ENCODE peak calls at places on chromosome X, in eight cellular contexts. C is HFF-Myc; I is AG04450; R is fibroblast of the aortic adventitia; G is progenitor cell of endocrine pancreas; S is right atrium auricular region; D is CD8-positive, alpha-beta T cell; P is lower leg skin. Y is an unnamed sample.
A peak's percentile ranks its signal among the peaks of the same experiment; 100 is the strongest.

GRCh38 chrX:67604979-67605703 is 61.3 kb downstream of the AR start:
- DNase-seq in G (no peak), R (peak; percentile 91), P (no peak), D (no peak), S (no peak), C (peak; percentile 84), I (peak; percentile 72), Y (no peak)

GRCh38 chrX:112808007-112808406 is 32.6 kb downstream of the AMOT start:
- DNase-seq in S (no peak), P (no peak), D (no peak), C (no peak), R (no peak), G (no peak), I (no peak), Y (no peak)

GRCh38 chrX:40175416-40176255 is 77.9 kb upstream of the BCOR start:
- DNase-seq in D (peak; percentile 70), C (no peak), R (no peak), G (no peak), I (no peak), S (peak; percentile 78), P (peak; percentile 65), Y (no peak)

GRCh38 chrX:2676794-2677675 is 14.1 kb upstream of the CD99 start:
- DNase-seq in C (no peak), G (no peak), I (no peak), P (no peak), R (peak; percentile 50), D (no peak), S (no peak), Y (no peak)

GRCh38 chrX:136202889-136203288 is 48.3 kb downstream of the MAP7D3 start:
- DNase-seq in D (no peak), I (no peak), S (no peak), P (no peak), C (no peak), R (peak; percentile 75), G (no peak), Y (no peak)

GRCh38 chrX:13029341-13029740 is 15.1 kb downstream of the FAM9C start:
- DNase-seq in S (no peak), D (no peak), P (no peak), C (no peak), I (no peak), R (peak; percentile 39), G (no peak), Y (no peak)

GRCh38 chrX:67555578-67556203 is 11.9 kb downstream of the AR start:
- DNase-seq in C (no peak), D (no peak), G (no peak), S (no peak), P (no peak), I (no peak), R (peak; percentile 59), Y (no peak)

GRCh38 chrX:13076176-13076956 is 31.9 kb upstream of the FAM9C start:
- DNase-seq in G (no peak), R (no peak), P (no peak), I (no peak), C (no peak), S (no peak), D (no peak), Y (no peak)

GRCh38 chrX:639151-639550 is 8.6 kb downstream of the SHOX start:
- DNase-seq in P (no peak), R (no peak), D (no peak), I (no peak), G (no peak), S (no peak), C (no peak), Y (no peak)

GRCh38 chrX:44432641-44433040 is 89.2 kb upstream of the EFHC2 start:
- DNase-seq in G (no peak), S (no peak), C (peak; percentile 38), R (no peak), D (no peak), I (peak; percentile 32), P (no peak), Y (no peak)

GRCh38 chrX:283115-283845 is 2.1 kb downstream of the PLCXD1 start:
- DNase-seq in I (peak; percentile 49), C (peak; percentile 70), S (peak; percentile 94), D (peak; percentile 86), G (peak; percentile 75), P (peak; percentile 92), R (peak; percentile 84), Y (peak; percentile 46)

GRCh38 chrX:30821116-30821515 is 67.9 kb downstream of the TAB3 start:
- DNase-seq in S (no peak), R (no peak), D (no peak), I (no peak), G (no peak), P (no peak), C (no peak), Y (no peak)

GRCh38 chrX:25519258-25519657 is 503.5 kb upstream of the ARX start:
- DNase-seq in C (no peak), R (no peak), S (no peak), P (no peak), D (no peak), G (no peak), I (no peak), Y (no peak)
- TF ChIP-seq CTCF in C (no peak), R (no peak), S (no peak), P (no peak), D (no peak), G (no peak), I (no peak), Y (no peak)

GRCh38 chrX:36241397-36241796 is 321.9 kb downstream of the CFAP47 start:
- DNase-seq in R (no peak), G (no peak), I (no peak), D (no peak), S (no peak), P (no peak), C (no peak), Y (no peak)
- TF ChIP-seq CTCF in R (no peak), G (no peak), I (no peak), D (no peak), S (no peak), P (no peak), C (no peak), Y (no peak)

GRCh38 chrX:132022115-132022862 is 813 bp upstream of the STK26 start:
- DNase-seq in R (no peak), G (no peak), C (no peak), D (peak; percentile 16), P (no peak), S (no peak), I (no peak), Y (no peak)
- TF ChIP-seq CTCF in R (peak; percentile 5), G (peak; percentile 46), C (peak; percentile 21), D (peak; percentile 41), P (no peak), S (no peak), I (peak; percentile 4), Y (no peak)

DNA sequence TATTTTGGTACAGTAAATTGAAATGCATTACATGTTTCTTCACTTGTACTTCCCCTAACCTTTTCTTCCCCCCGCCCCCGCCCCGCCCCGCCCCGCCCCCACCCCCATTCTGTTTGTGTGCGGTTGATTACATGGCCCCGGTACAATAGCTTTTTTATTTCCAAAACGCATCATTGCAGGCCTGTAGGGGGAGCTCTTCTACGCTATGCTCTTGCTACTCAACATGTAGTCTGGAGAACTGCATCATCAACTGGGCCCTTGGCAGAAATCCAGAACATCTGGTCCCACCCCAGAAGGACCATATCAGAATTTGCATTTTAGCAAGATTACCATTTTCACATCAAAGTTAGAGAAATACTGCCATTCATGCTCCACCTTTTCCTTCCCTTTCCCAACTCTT is 333.3 kb upstream of the DDX53 start:
- DNase-seq in D (no peak), I (no peak), P (no peak), S (no peak), R (peak; percentile 51), G (no peak), C (peak; percentile 27), Y (no peak)
- TF ChIP-seq CTCF in D (no peak), I (peak; percentile 22), P (no peak), S (peak; percentile 26), R (peak; percentile 21), G (peak; percentile 23), C (peak; percentile 17), Y (peak; percentile 24)

GRCh38 chrX:151801980-151802379 is 67.4 kb downstream of the CNGA2 start:
- DNase-seq in D (no peak), C (no peak), P (no peak), G (no peak), R (peak; percentile 25), I (no peak), S (peak; percentile 32), Y (no peak)
- TF ChIP-seq CTCF in D (no peak), C (peak; percentile 34), P (no peak), G (no peak), R (peak; percentile 41), I (peak; percentile 40), S (no peak), Y (peak; percentile 5)

DNA sequence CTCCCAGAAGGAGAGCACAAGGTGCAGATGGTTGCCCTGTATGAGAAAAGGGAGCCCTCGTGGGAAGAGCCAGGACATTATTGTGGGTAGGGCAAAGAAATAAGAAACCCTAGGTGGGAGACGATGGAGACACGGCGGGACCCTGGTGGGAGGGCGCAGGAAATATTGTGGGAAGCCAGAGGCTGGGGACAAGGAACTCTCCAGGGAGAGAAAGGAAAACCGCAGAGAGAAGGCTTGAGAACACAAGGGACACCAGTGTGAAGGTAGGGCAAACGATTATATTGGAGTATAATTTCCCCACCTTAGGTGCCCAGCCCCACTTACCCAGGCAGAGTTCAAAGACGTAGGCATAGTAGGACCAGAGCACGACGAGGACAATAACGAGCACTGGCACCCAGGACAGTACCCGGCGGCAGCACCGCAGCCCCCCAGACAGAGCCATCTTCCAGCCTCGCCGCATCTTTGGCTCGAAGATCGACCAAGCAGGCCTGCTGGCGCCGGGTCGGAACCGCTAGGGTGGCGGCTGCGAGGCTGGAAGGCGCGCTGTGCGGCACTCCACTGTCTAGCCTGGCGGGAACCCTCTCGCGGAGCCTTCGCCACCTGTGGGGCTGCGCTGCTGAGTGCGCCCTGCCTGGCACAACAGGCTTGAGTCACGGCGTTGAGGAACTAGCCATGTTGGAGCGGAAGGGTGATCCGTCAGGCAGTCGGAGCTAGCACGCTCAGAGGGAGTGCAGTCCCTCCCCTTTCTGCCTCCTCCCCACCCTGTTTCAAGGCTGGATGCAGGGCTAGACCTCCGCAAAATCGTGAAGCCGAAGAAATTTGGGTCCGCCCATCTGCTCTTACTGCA is at the start of gene ZDHHC15:
- DNase-seq in D (peak; percentile 50), R (no peak), C (no peak), I (no peak), P (peak; percentile 18), S (peak; percentile 59), G (peak; percentile 43), Y (no peak)
- TF ChIP-seq CTCF in D (no peak), R (no peak), C (no peak), I (no peak), P (no peak), S (no peak), G (peak; percentile 7), Y (no peak)

GRCh38 chrX:101803451-101803850 is 128.4 kb downstream of the ZMAT1 start:
- DNase-seq in G (no peak), P (no peak), I (no peak), R (peak; percentile 21), S (no peak), D (no peak), C (no peak), Y (no peak)
- TF ChIP-seq CTCF in G (peak; percentile 50), P (no peak), I (peak; percentile 46), R (peak; percentile 51), S (peak; percentile 59), D (peak; percentile 39), C (peak; percentile 11), Y (peak; percentile 24)

GRCh38 chrX:11543249-11543648 is 122.5 kb downstream of the ARHGAP6 start:
- DNase-seq in R (no peak), G (no peak), D (no peak), S (no peak), P (no peak), C (no peak), I (no peak), Y (no peak)
- TF ChIP-seq CTCF in R (no peak), G (no peak), D (no peak), S (no peak), P (no peak), C (no peak), I (no peak), Y (no peak)

Y was measured in D721Med.